ENCODE peak calls at places on chromosomes 7 and 10, in eight cellular contexts. X is AG04450, H is psoas muscle, P is fibroblast of lung, M is heart right ventricle, F is PC-9, R is ovary, L is body of pancreas. E is an unnamed sample. For H3K9me3, the result is how much of the 10 kb centered on the place peaks cover.

GRCh38 chr10:114623661-114624294 is 34.3 kb downstream of the ABLIM1 start:
- DNase-seq in P (peak), R (no peak), X (peak), F (peak), H (no peak), L (peak), M (no peak), E (no peak)

GRCh38 chr7:135672560-135673359 is 10.4 kb downstream of the STMP1 start:
- DNase-seq in L (peak), F (no peak), M (no peak), H (no peak), P (peak), R (no peak), X (peak), E (no peak)

GRCh38 chr7:27520828-27521790 is 141.6 kb downstream of the HIBADH start:
- DNase-seq in X (peak), P (peak), L (peak), R (peak), M (no peak), F (no peak), H (peak), E (peak)

GRCh38 chr7:81201188-81201587 is 282.3 kb upstream of the SEMA3C start:
- DNase-seq in R (no peak), M (no peak), P (no peak), L (no peak), F (no peak), X (no peak), H (no peak), E (no peak)

GRCh38 chr7:157016352-157017041 is 6.0 kb upstream of the MNX1 start:
- DNase-seq in X (no peak), R (no peak), P (no peak), F (no peak), H (no peak), M (no peak), L (no peak), E (peak)

GRCh38 chr7:131524116-131524515 is 32.3 kb downstream of the PODXL start:
- DNase-seq in R (no peak), X (no peak), H (no peak), P (no peak), L (no peak), F (no peak), M (no peak), E (no peak)

GRCh38 chr10:91194497-91195179 is 25.8 kb upstream of the PCGF5 start:
- DNase-seq in M (no peak), F (no peak), H (no peak), P (peak), L (no peak), R (no peak), X (no peak), E (no peak)

GRCh38 chr10:63633677-63634487 is 112.7 kb downstream of the REEP3 start:
- DNase-seq in H (no peak), X (no peak), R (no peak), M (no peak), P (peak), F (peak), L (peak), E (no peak)

GRCh38 chr10:121406823-121407545 is 191.3 kb downstream of the FGFR2 start:
- DNase-seq in H (no peak), M (no peak), R (no peak), X (no peak), L (no peak), F (no peak), P (no peak), E (no peak)

GRCh38 chr10:112344261-112344660 is 29.7 kb upstream of the ACSL5 start:
- DNase-seq in P (no peak), L (no peak), F (no peak), R (no peak), H (no peak), M (no peak), X (no peak), E (no peak)

GRCh38 chr10:17219024-17219423 is 9.0 kb upstream of the VIM start:
- DNase-seq in L (no peak), R (no peak), P (peak), X (no peak), M (no peak), F (no peak), H (no peak), E (no peak)

GRCh38 chr10:125149278-125150047 is 10.9 kb downstream of the CTBP2 start:
- DNase-seq in M (peak), F (no peak), H (peak), L (peak), P (peak), R (peak), X (no peak), E (peak)

GRCh38 chr7:27166475-27167169 is 1.3 kb upstream of the HOXA9 start:
- DNase-seq in P (no peak), F (no peak), R (no peak), X (no peak), H (peak), L (no peak), M (no peak), E (peak)

GRCh38 chr7:36430881-36431280 is 41.2 kb downstream of the ANLN start:
- DNase-seq in L (no peak), H (no peak), P (no peak), X (no peak), M (no peak), R (no peak), F (no peak), E (no peak)

GRCh38 chr7:139738101-139738489 is 39.7 kb downstream of the HIPK2 start:
- DNase-seq in R (no peak), P (peak), X (no peak), L (no peak), F (no peak), M (no peak), H (no peak), E (no peak)

GRCh38 chr7:36784991-36785940 is 61.0 kb upstream of the AOAH start:
- DNase-seq in M (peak), R (no peak), P (no peak), X (no peak), L (peak), F (no peak), H (peak), E (no peak)

GRCh38 chr7:79050592-79050991 is 402.9 kb downstream of the MAGI2 start:
- DNase-seq in R (peak), P (peak), H (no peak), L (no peak), F (no peak), M (no peak), X (peak), E (no peak)

GRCh38 chr10:133226251-133226808 is 3.7 kb upstream of the UTF1 start:
- DNase-seq in H (no peak), F (no peak), X (no peak), M (no peak), L (no peak), R (no peak), P (no peak), E (no peak)

GRCh38 chr10:124688889-124689670 is 55.1 kb downstream of the FAM53B start:
- DNase-seq in X (no peak), M (no peak), L (no peak), P (no peak), F (no peak), H (no peak), R (no peak), E (no peak)

GRCh38 chr7:15839415-15840100 is 153.1 kb upstream of the MEOX2 start:
- DNase-seq in F (peak), R (no peak), L (peak), X (no peak), P (peak), M (peak), H (peak), E (peak)

GRCh38 chr7:96118449-96119001 is 203.4 kb downstream of the SLC25A13 start:
- DNase-seq in X (no peak), R (no peak), F (no peak), H (no peak), P (no peak), M (no peak), L (no peak), E (no peak)

GRCh38 chr7:122975341-122975740 is 20.2 kb downstream of the TAS2R16 start:
- DNase-seq in M (no peak), P (no peak), F (no peak), H (no peak), X (no peak), L (no peak), R (no peak), E (no peak)

GRCh38 chr10:78602201-78602917 is 466.4 kb upstream of the ZMIZ1 start:
- DNase-seq in M (no peak), X (no peak), F (no peak), R (no peak), H (no peak), L (no peak), P (no peak), E (no peak)

GRCh38 chr7:33632840-33633239 is 272.5 kb upstream of the BMPER start:
- DNase-seq in M (no peak), R (no peak), P (no peak), F (no peak), L (no peak), H (no peak), X (no peak), E (no peak)

GRCh38 chr7:147088916-147089315 is 972.3 kb downstream of the CNTNAP2 start:
- DNase-seq in P (no peak), M (no peak), X (no peak), R (no peak), L (no peak), F (no peak), H (no peak), E (no peak)

GRCh38 chr10:23556727-23557440 is 118.0 kb downstream of the OTUD1 start:
- DNase-seq in P (peak), F (no peak), L (no peak), M (no peak), X (no peak), R (no peak), H (no peak), E (no peak)

GRCh38 chr10:110141747-110142625 is 65.4 kb upstream of the MXI1 start:
- DNase-seq in X (no peak), H (no peak), R (no peak), F (no peak), L (peak), P (no peak), M (peak), E (peak)

GRCh38 chr7:43880596-43880995 is 11.3 kb upstream of the MRPS24 start:
- DNase-seq in R (no peak), M (no peak), L (no peak), F (no peak), X (no peak), P (no peak), H (no peak), E (no peak)
- H3K9me3 ChIP-seq in R (under half), M (under half), L (under half), F (under half), X (under half), P (under half), H (under half), E (under half)

GRCh38 chr7:99270702-99271101 is 1.9 kb upstream of the MYH16 start:
- DNase-seq in X (no peak), R (no peak), H (no peak), F (no peak), L (peak), M (no peak), P (no peak), E (no peak)
- TF ChIP-seq CTCF in X (no peak), R (no peak), H (no peak), F (no peak), L (no peak), M (no peak), P (no peak), E (no peak)

DNA sequence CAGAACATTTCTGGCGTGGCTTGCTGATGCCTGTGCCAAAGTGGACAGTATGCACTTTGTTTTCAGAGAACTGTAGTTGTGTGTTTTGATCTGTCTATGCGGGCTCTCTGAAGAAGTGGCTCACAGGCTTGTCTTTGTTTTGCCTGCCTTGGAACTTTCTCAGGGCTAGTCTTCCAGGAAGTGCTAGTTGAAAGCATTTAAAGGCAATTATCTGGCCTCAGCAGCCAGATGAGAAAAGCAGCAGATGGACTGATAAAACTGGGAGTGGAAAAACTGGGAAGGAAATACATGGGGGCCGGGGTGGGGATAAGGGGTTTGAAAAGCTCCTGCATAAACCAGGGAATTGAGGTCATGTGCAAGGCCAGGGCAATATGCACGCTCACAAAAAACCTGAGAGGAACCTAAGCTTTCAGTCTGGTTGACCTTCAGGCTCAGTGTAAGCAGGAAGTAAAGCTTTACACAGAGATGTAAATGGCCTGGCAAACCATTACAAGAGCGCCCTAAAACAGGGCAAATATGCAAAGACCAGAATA is 94.5 kb downstream of the ZNF33B start:
- DNase-seq in R (no peak), P (no peak), L (no peak), F (no peak), M (no peak), X (no peak), H (no peak), E (no peak)
- H3K9me3 ChIP-seq in R (under half), P (under half), L (under half), F (under half), M (under half), X (under half), H (under half), E (under half)

GRCh38 chr10:92627845-92628480 is 35.0 kb downstream of the KIF11 start:
- DNase-seq in P (peak), X (no peak), M (no peak), L (no peak), F (no peak), R (no peak), H (no peak), E (no peak)
- TF ChIP-seq CTCF in P (no peak), X (no peak), M (no peak), L (no peak), F (no peak), R (no peak), H (no peak), E (no peak)

GRCh38 chr7:57651006-57651405 is 201.0 kb downstream of the ZNF716 start:
- DNase-seq in M (no peak), X (no peak), L (no peak), F (no peak), R (no peak), P (no peak), H (no peak), E (no peak)

GRCh38 chr7:57646219-57646900 is 196.4 kb downstream of the ZNF716 start:
- DNase-seq in R (no peak), F (no peak), L (no peak), X (no peak), P (no peak), H (no peak), M (no peak), E (no peak)

GRCh38 chr7:57641521-57642067 is 191.6 kb downstream of the ZNF716 start:
- DNase-seq in P (no peak), H (no peak), R (no peak), L (no peak), X (no peak), M (no peak), F (no peak), E (peak)

GRCh38 chr7:57642730-57643129 is 192.8 kb downstream of the ZNF716 start:
- DNase-seq in H (no peak), P (no peak), R (no peak), X (no peak), F (no peak), L (no peak), M (no peak), E (peak)

GRCh38 chr7:57646901-57647246 is 196.9 kb downstream of the ZNF716 start:
- DNase-seq in R (no peak), H (no peak), X (no peak), F (no peak), M (no peak), P (no peak), L (no peak), E (no peak)
- H3K9me3 ChIP-seq in R (under half), H (under half), X (half or more), F (under half), M (under half), P (under half), L (under half), E (under half)

GRCh38 chr7:103613655-103614642 is 167.9 kb upstream of the SLC26A5 start:
- DNase-seq in P (peak), R (no peak), F (no peak), H (no peak), M (no peak), X (no peak), L (no peak), E (no peak)
- TF ChIP-seq CTCF in P (peak), R (no peak), F (peak), H (no peak), M (no peak), X (peak), L (no peak), E (peak)

GRCh38 chr7:25859412-25859704 is 292.6 kb upstream of the NFE2L3 start:
- DNase-seq in L (no peak), R (no peak), M (no peak), X (no peak), H (no peak), P (no peak), F (no peak), E (no peak)

GRCh38 chr7:25858200-25858561 is 293.8 kb upstream of the NFE2L3 start:
- DNase-seq in P (no peak), H (no peak), M (no peak), R (no peak), X (no peak), F (no peak), L (no peak), E (no peak)

GRCh38 chr7:25857376-25858067 is 294.5 kb upstream of the NFE2L3 start:
- DNase-seq in H (peak), L (no peak), P (peak), M (no peak), R (no peak), X (no peak), F (no peak), E (peak)

GRCh38 chr7:25859732-25860131 is 292.3 kb upstream of the NFE2L3 start:
- DNase-seq in X (no peak), H (no peak), R (no peak), M (no peak), F (no peak), L (no peak), P (no peak), E (no peak)

DNA sequence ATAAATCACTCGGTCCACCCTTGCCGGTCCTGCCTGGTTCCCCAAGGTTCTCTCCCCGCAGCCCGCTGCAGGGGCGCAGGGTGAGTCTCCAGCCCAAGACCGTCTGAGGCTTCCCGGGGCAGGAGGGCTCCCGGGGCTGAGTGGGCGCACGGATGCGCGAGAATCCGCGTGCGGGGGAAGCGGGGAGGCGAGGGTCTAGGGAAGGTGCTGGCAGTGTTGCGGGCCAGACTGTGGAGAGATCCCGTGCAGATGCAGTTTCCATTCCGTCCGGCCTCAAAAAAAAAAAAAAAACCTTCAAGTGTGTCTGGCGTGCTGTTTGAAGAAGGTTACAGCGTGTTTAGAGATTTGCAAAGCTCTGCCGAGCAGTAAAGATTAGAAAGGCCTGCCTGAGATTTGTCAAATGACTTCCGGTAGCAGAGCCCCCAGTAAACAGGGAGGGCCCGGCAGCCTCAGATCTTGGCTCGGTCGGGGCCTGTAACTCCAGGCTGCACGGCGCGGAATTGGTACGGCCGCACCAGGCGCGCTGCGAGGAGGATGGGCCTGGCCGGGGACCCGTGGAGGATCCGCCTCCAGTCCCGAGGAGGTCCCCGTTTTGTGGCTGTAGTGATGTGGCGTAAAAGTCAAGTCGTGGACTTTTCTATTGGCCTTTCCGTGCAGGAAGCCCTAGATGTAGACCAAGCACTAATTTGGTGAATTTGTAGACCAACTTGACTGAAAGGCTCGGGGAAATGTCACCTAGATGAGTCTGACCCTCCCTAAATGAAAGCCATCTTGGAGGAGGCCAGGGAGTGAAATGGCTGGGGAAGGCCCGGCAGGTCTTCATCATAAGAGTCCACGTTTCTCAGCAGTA is 293.2 kb upstream of the NFE2L3 start:
- DNase-seq in M (no peak), P (no peak), L (no peak), R (no peak), X (no peak), H (no peak), F (no peak), E (peak)
- H3K9me3 ChIP-seq in M (under half), P (under half), L (under half), R (under half), X (under half), H (under half), F (under half), E (under half)

DNA sequence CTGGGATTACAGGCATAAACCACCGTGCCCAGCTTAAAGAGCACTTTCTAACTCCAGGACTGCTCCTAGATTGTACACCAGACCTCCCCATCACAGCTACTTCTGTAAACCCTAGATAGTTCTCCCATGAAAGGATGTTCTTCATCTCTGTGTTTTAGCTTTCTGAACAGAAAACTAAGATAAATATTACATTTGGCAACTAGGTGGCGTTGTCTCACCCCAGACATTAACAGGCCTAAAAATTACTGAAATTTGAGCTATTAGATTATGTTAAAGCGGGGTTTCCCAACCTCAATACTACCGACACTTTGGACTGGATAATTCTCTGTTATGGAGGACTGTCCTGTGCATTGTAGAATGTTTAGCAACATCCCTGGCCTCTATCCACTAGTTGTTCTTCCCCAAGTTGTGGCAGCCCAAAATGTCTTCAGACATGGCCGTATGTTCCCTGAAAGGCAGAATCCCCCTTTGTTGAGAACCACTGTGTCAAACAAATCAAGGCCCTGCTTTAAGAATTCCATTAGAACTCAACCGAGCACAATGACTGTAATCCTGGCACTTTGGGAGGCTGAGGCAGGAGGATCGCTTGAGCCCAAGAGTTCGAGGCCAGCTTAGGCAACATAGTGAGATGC is 19.1 kb downstream of the ATOH7 start:
- DNase-seq in H (no peak), X (no peak), L (no peak), R (no peak), M (no peak), P (peak), F (no peak), E (no peak)
- TF ChIP-seq CTCF in H (peak), X (peak), L (peak), R (no peak), M (peak), P (peak), F (peak), E (peak)

GRCh38 chr7:153388611-153389010 is 629.1 kb downstream of the ACTR3B start:
- DNase-seq in X (no peak), R (no peak), H (no peak), M (no peak), L (no peak), F (no peak), P (no peak), E (no peak)
- H3K9me3 ChIP-seq in X (under half), R (under half), H (under half), M (under half), L (under half), F (under half), P (under half), E (under half)